ENCODE peak calls at places on chromosomes 5 and 9, in four cellular contexts. H is HFFc6, W is adrenal gland, A is ascending aorta. N is an unnamed sample.

GRCh38 chr5:57302164-57302563 is 128.3 kb downstream of the GPBP1 start:
- DNase-seq in H (peak; percentile 5), W (peak; percentile 25), A (no peak), N (no peak)

GRCh38 chr5:68352166-68352565 is 136.6 kb downstream of the PIK3R1 start:
- DNase-seq in W (no peak), A (no peak), H (no peak), N (no peak)

GRCh38 chr5:121189569-121190305 is 661.9 kb upstream of the FTMT start:
- DNase-seq in A (no peak), W (peak; percentile 16), H (no peak), N (no peak)

GRCh38 chr9:22107202-22107601 is 98.1 kb upstream of the CDKN2B start:
- DNase-seq in H (no peak), A (no peak), W (no peak), N (no peak)

GRCh38 chr9:21110708-21111576 is 30.7 kb downstream of the IFNW1 start:
- DNase-seq in W (no peak), A (no peak), H (peak; percentile 48), N (peak; percentile 20)

GRCh38 chr5:166178681-166179080 is 2112.8 kb upstream of the WWC1 start:
- DNase-seq in H (no peak), W (no peak), A (no peak), N (no peak)

GRCh38 chr9:118295413-118295812 is 591.2 kb downstream of the TLR4 start:
- DNase-seq in W (no peak), H (no peak), A (no peak), N (no peak)

GRCh38 chr5:34655354-34655991 is 655 bp upstream of the RAI14 start:
- DNase-seq in H (peak; percentile 89), A (no peak), W (peak; percentile 72), N (peak; percentile 42)

GRCh38 chr5:147431586-147431985 is 78.3 kb downstream of the DPYSL3 start:
- DNase-seq in H (no peak), W (no peak), A (no peak), N (no peak)

GRCh38 chr9:133125706-133126696 is 5.0 kb upstream of the RALGDS start:
- DNase-seq in H (peak; percentile 23), W (no peak), A (no peak), N (no peak)

GRCh38 chr9:112496074-112496722 is 9.6 kb downstream of the KIAA1958 start:
- DNase-seq in H (no peak), A (no peak), W (no peak), N (no peak)

GRCh38 chr5:159010611-159011497 is 88.9 kb downstream of the EBF1 start:
- DNase-seq in W (peak; percentile 27), H (no peak), A (no peak), N (peak; percentile 24)

GRCh38 chr5:81303563-81303962 is 2.2 kb downstream of the ZCCHC9 start:
- DNase-seq in H (peak; percentile 90), A (no peak), W (no peak), N (no peak)
- TF ChIP-seq CTCF in H (no peak), A (no peak), W (no peak), N (no peak)

DNA sequence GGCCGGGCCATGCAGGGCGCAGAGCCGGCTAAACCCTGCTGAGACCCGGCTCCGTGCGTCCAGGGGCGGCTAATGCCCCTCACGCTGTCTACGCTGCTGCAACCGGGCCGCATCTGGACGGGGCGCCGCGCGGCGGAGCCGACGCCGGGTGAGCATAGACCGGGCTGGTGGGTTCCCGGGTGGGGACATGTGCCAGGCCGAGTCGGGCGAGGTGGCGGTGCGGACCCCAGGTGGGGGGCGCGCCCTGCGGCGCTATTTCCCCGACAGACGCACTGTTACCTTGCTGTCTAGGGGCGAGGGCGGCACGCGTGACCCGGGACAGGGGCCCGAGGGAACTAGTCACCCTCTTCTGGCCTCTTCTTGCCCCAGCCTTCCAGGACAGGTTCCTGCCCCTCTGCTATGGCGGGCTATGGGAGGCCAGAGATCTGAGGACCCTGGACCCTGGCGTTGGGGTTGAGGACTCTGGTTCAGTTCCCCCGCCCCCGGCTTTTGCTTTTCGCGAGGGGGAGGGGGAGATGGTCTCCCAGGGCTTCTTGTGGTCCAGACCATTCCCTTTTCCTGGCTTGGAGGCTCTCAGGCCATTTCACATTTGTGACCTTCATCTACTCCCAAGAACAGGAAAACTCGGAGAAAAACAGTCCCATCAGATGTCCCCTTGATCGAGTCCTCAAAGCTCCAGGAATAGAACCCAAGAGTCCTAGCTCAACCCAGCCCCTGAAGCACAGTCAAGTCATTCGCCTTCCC is 536 bp downstream of the SLC27A4 start:
- DNase-seq in H (no peak), A (no peak), W (no peak), N (peak; percentile 37)
- TF ChIP-seq CTCF in H (no peak), A (no peak), W (no peak), N (no peak)

GRCh38 chr9:89312154-89312616 is 1.2 kb downstream of the CKS2 start:
- DNase-seq in W (no peak), A (no peak), H (no peak), N (no peak)

GRCh38 chr9:89311346-89312153 is 555 bp downstream of the CKS2 start:
- DNase-seq in A (no peak), W (peak; percentile 41), H (no peak), N (no peak)

GRCh38 chr9:89309608-89310485 is 1.1 kb upstream of the CKS2 start:
- DNase-seq in A (no peak), W (no peak), H (no peak), N (no peak)

GRCh38 chr9:89309166-89309565 is 1.8 kb upstream of the CKS2 start:
- DNase-seq in W (no peak), H (no peak), A (no peak), N (no peak)

GRCh38 chr9:89310486-89311345 is at the start of gene CKS2:
- DNase-seq in H (peak; percentile 100), A (peak; percentile 99), W (peak; percentile 100), N (peak; percentile 99)
- TF ChIP-seq CTCF in H (peak; percentile 22), A (no peak), W (no peak), N (no peak)

GRCh38 chr9:34610434-34611206 is 1.3 kb downstream of the RPP25L start:
- DNase-seq in H (no peak), W (no peak), A (no peak), N (no peak)

GRCh38 chr9:34612788-34613390 is 992 bp upstream of the RPP25L start:
- DNase-seq in H (peak; percentile 71), A (no peak), W (peak; percentile 77), N (peak; percentile 81)

GRCh38 chr9:34611811-34612787 is at the start of gene RPP25L:
- DNase-seq in A (peak; percentile 63), W (peak; percentile 84), H (peak; percentile 72), N (peak; percentile 87)

GRCh38 chr9:34615132-34615531 is 3.2 kb upstream of the RPP25L start:
- DNase-seq in A (no peak), W (no peak), H (no peak), N (no peak)

GRCh38 chr9:34611251-34611810 is 566 bp downstream of the RPP25L start:
- DNase-seq in H (no peak), W (no peak), A (no peak), N (no peak)
- TF ChIP-seq CTCF in H (no peak), W (no peak), A (no peak), N (no peak)

GRCh38 chr9:130845254-130845653 is 10.2 kb downstream of the ABL1 start:
- DNase-seq in H (no peak), A (no peak), W (no peak), N (no peak)

GRCh38 chr9:130845901-130846381 is 10.9 kb downstream of the ABL1 start:
- DNase-seq in H (peak; percentile 70), W (no peak), A (no peak), N (no peak)

GRCh38 chr9:130846487-130847305 is 11.6 kb downstream of the ABL1 start:
- DNase-seq in H (peak; percentile 74), A (no peak), W (peak; percentile 85), N (no peak)

GRCh38 chr9:130849356-130849755 is 14.3 kb downstream of the ABL1 start:
- DNase-seq in W (no peak), A (no peak), H (no peak), N (no peak)

GRCh38 chr9:130847306-130848217 is 12.5 kb downstream of the ABL1 start:
- DNase-seq in H (peak; percentile 99), A (peak; percentile 53), W (peak; percentile 65), N (peak; percentile 30)
- TF ChIP-seq CTCF in H (peak; percentile 64), A (peak; percentile 26), W (no peak), N (no peak)

DNA sequence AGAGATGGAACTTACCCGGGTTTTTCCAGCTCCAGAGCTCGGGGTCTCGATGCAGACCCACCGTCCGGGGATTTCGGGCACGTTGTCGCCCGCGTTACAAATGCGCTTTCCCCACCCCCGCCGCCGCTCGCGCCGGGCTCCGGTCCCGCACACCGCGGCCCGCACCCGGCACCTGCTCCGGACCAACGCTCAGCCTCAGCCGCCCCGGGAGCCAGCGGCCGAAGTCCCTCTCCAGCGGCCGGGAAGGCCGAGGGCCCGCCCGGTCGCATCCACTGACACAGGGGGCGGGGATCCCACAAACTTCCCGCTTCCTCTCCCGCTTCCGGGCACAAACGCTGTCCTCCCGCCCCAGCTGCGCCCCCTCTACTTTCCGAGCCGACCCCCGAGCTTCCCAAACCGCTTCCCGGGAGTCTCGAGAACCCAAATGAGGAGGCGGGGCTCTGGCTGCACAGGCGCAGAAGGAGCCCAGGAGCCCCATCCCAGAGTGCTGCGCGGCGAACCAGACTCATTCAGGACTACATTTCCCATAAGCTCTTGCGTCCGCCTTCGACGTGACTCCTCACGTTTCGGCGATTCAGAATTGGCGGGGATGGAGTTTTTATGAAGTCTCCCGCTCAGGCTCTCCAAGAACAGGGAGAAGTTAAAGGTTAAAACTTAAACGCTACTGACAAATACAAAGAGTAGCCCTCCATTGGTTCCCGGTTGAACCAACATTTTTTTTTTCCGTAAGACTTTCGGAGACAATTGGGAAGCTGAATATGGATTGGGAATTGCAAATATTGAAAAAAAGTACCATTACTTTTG is at the start of gene ZNF782:
- DNase-seq in H (peak; percentile 90), A (peak; percentile 66), W (peak; percentile 95), N (peak; percentile 89)
- TF ChIP-seq CTCF in H (no peak), A (no peak), W (no peak), N (no peak)

GRCh38 chr5:50727149-50727496 is 60.7 kb downstream of the PARP8 start:
- DNase-seq in A (no peak), H (no peak), W (peak; percentile 77), N (no peak)

GRCh38 chr5:50727845-50728244 is 61.4 kb downstream of the PARP8 start:
- DNase-seq in A (no peak), H (no peak), W (no peak), N (no peak)

GRCh38 chr5:50726475-50727148 is 60.2 kb downstream of the PARP8 start:
- DNase-seq in A (no peak), W (no peak), H (no peak), N (no peak)

GRCh38 chr5:50733737-50734136 is 67.3 kb downstream of the PARP8 start:
- DNase-seq in W (no peak), A (no peak), H (no peak), N (no peak)

GRCh38 chr5:50730336-50730735 is 63.9 kb downstream of the PARP8 start:
- DNase-seq in A (no peak), H (no peak), W (no peak), N (no peak)
- TF ChIP-seq CTCF in A (no peak), H (no peak), W (no peak), N (peak; percentile 40)

DNA sequence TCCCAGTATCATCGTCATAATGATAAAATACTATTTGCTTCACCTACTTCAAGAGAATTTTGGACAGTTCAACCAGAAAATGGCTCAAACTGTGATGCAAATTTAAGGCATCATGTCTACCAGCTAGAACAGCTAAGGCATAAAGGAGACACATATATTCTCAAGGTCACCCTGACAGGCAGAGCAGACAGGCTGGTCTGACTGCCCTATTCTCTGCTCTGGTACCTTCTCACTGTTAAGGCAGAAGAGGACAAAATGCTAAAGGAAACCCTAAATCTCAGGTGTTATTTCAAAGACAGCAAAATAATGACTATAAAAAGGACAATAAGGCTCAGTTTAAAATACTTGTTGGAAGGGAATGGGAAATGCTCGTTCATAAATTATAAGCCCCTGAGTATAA is 87.2 kb downstream of the MRPS27 start:
- DNase-seq in H (no peak), A (no peak), W (no peak), N (no peak)
- TF ChIP-seq CTCF in H (no peak), A (no peak), W (no peak), N (no peak)